ENCODE peak calls at places on chromosomes 3 and 15, in six cellular contexts. L, T, E, Y, X and A are unnamed samples.

GRCh38 chr15:41989573-41990242 is 17.4 kb upstream of the EHD4 start:
- DNase-seq in L (peak), T (peak), E (peak), Y (peak), X (peak), A (peak)

GRCh38 chr3:85726241-85726640 is 767.5 kb downstream of the CADM2 start:
- DNase-seq in L (no peak), T (no peak), E (no peak), Y (no peak), X (peak), A (no peak)

GRCh38 chr15:57931570-57931969 is 133.9 kb downstream of the ALDH1A2 start:
- DNase-seq in L (no peak), T (no peak), E (no peak), Y (no peak), X (no peak), A (no peak)

GRCh38 chr3:187836848-187837770 is 91.8 kb upstream of the BCL6 start:
- DNase-seq in L (no peak), T (no peak), E (no peak), Y (no peak), X (no peak), A (no peak)

GRCh38 chr3:114572364-114573062 is 278.7 kb downstream of the TIGIT start:
- DNase-seq in L (no peak), T (no peak), E (no peak), Y (no peak), X (no peak), A (no peak)

GRCh38 chr3:151301787-151302186 is 14.8 kb downstream of the GPR87 start:
- DNase-seq in L (no peak), T (no peak), E (no peak), Y (no peak), X (peak), A (no peak)

GRCh38 chr3:14352002-14352627 is 50.3 kb upstream of the SLC6A6 start:
- DNase-seq in L (no peak), T (no peak), E (no peak), Y (no peak), X (no peak), A (peak)

GRCh38 chr15:34708422-34708821 is 46.4 kb downstream of the GJD2 start:
- DNase-seq in L (no peak), T (no peak), E (no peak), Y (no peak), X (peak), A (no peak)

GRCh38 chr3:179973931-179974361 is 62.8 kb downstream of the PEX5L start:
- DNase-seq in L (no peak), T (no peak), E (no peak), Y (no peak), X (no peak), A (peak)

GRCh38 chr3:10945683-10946287 is 46.8 kb upstream of the SLC6A1 start:
- DNase-seq in L (peak), T (peak), E (peak), Y (peak), X (peak), A (peak)

GRCh38 chr15:74460298-74460697 is 662 bp downstream of the UBL7 start:
- DNase-seq in L (no peak), T (no peak), E (no peak), Y (no peak), X (no peak), A (no peak)

GRCh38 chr3:53890726-53891499 is 746 bp downstream of the SELENOK start:
- DNase-seq in L (peak), T (peak), E (peak), Y (no peak), X (peak), A (no peak)

GRCh38 chr3:143751643-143752178 is 96.6 kb downstream of the SLC9A9 start:
- DNase-seq in L (no peak), T (no peak), E (peak), Y (no peak), X (no peak), A (no peak)

GRCh38 chr3:52685285-52685704 is 418 bp downstream of the PBRM1 start:
- DNase-seq in L (peak), T (peak), E (peak), Y (peak), X (peak), A (peak)

GRCh38 chr15:80682201-80682600 is 12.9 kb upstream of the ABHD17C start:
- DNase-seq in L (no peak), T (peak), E (no peak), Y (no peak), X (no peak), A (no peak)

GRCh38 chr3:113769551-113769950 is 22.7 kb downstream of the ATP6V1A start:
- DNase-seq in L (no peak), T (no peak), E (no peak), Y (no peak), X (peak), A (no peak)

GRCh38 chr3:150319900-150320299 is 88.2 kb upstream of the TSC22D2 start:
- DNase-seq in L (no peak), T (no peak), E (no peak), Y (no peak), X (peak), A (no peak)

GRCh38 chr15:58865420-58865880 is 68.0 kb downstream of the SLTM start:
- DNase-seq in L (no peak), T (no peak), E (no peak), Y (no peak), X (no peak), A (no peak)

GRCh38 chr3:37852097-37852496 is 9.6 kb upstream of the CTDSPL start:
- DNase-seq in L (no peak), T (no peak), E (no peak), Y (no peak), X (peak), A (no peak)

GRCh38 chr15:80577552-80578205 is 117.4 kb upstream of the ABHD17C start:
- DNase-seq in L (no peak), T (no peak), E (no peak), Y (no peak), X (no peak), A (no peak)

DNA sequence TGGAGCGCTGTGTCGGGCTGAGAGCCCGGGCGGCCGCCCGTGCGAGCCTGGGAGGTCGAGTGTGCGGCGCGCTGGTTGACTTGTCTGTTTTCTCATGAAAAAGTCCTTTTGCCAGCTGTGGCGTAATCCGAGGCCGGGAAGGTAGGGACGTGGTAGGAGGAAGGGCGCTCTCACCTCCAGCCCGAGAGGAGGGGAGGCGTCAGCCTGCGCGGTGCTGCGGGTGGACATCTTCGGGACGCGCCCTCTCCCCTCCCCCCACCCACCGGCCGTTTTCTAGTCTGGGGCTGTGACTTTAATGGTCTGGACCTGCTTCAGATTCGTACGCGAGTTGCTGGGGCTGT is 573 bp downstream of the NCK1 start:
- DNase-seq in L (peak), T (peak), E (no peak), Y (peak), X (peak), A (peak)
- TF ChIP-seq CTCF in L (no peak), T (no peak), E (peak), Y (no peak), X (no peak), A (no peak)

GRCh38 chr3:184135149-184135910 is at the start of gene EIF2B5:
- DNase-seq in L (peak), T (peak), E (peak), Y (peak), X (peak), A (peak)
- TF ChIP-seq CTCF in L (peak), T (peak), E (peak), Y (peak), X (peak), A (no peak)

DNA sequence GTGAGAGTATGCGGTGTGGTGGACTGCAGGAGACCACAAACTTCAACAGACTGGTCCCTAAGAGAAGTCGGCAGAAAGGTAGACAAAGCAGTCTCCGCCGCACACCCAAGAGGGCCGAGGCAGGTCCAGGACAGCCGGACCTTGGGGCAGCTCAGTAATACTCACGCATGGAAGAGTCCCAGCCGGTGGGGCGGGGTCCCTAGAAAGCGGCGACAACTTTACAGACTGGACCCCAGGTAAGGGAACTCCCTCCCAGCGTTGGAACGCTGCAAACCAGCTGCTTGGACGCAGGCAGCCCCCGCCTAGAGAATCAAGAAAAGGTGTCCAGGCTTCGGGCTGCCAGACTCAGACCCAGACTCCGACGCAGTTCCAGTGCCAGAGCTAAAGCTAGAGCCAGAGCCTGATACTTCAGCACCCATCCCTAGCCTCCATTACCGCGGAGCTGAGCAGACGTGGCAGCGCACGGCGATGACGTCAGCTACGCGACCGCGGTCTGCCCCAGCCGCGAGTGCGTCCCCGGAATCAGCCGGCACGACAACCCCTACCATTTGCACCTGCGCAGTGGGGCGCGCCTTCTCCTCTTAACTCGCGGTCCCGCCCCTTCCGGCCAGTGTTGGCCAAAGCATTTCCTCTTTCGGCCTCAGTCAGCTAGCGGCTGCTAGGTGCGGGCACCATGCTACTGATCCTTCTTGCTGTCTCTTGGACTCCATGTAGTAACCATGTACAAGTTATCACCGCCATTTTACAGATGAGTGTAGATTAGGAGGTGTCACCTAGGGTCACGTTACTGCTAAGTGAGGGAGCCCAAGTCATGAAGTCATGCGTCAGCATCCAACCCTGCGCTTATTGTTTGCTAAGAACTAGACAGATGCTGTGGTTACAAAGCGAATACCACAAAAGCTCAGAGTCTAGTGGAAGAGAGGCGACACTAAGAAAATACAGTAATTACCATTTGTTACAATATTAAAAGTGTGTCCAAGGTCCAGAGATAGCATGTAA is at the start of gene TMEM39A:
- DNase-seq in L (peak), T (peak), E (peak), Y (peak), X (peak), A (peak)
- TF ChIP-seq CTCF in L (no peak), T (no peak), E (no peak), Y (no peak), X (peak), A (peak)

DNA sequence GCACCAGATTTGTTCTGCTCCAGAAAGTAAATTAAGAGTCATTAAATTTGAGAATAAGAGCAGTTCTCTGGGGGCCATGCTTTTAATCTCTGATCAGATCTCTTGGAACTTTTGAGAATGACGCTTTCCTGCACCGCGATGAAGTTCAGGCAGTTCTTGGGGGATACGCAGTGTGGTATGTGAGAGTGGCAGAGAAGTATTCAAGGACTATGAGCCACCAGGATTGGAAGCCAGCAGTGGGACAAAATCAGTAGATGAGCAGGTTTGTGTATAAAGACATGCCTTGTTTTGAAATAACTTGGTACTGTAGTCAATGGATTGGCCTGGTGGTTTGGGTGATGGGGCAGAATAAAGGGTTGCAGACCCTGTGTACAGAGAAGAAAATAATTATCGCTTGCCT is 483.6 kb downstream of the ERC2 start:
- DNase-seq in L (no peak), T (no peak), E (no peak), Y (no peak), X (no peak), A (no peak)
- TF ChIP-seq CTCF in L (no peak), T (no peak), E (no peak), Y (no peak), X (no peak), A (no peak)

GRCh38 chr3:44712455-44713075 is at the start of gene ZNF502:
- DNase-seq in L (peak), T (peak), E (peak), Y (peak), X (peak), A (peak)
- TF ChIP-seq CTCF in L (peak), T (peak), E (no peak), Y (peak), X (peak), A (no peak)

GRCh38 chr15:51281368-51281967 is 56.9 kb downstream of the CYP19A1 start:
- DNase-seq in L (peak), T (peak), E (no peak), Y (peak), X (peak), A (peak)
- TF ChIP-seq CTCF in L (peak), T (peak), E (no peak), Y (peak), X (peak), A (peak)

GRCh38 chr15:38414351-38414750 is 39.6 kb upstream of the FAM98B start:
- DNase-seq in L (peak), T (peak), E (no peak), Y (no peak), X (peak), A (peak)
- TF ChIP-seq CTCF in L (peak), T (peak), E (no peak), Y (peak), X (peak), A (peak)

GRCh38 chr15:73325191-73325980 is 43.4 kb downstream of the HCN4 start:
- DNase-seq in L (peak), T (no peak), E (no peak), Y (no peak), X (no peak), A (no peak)
- TF ChIP-seq CTCF in L (peak), T (no peak), E (no peak), Y (no peak), X (peak), A (no peak)